ENCODE peak calls at places on chromosome 20, in five cellular contexts. One of them, this sample, is unnamed.
A peak's percentile ranks its signal among the peaks of the same experiment; 100 is the strongest.

GRCh38 chr20:1509237-1509636 is 18.0 kb upstream of the SIRPB2 start:
- DNase-seq in GM20000: peak; percentile 32
- DNase-seq in stimulated activated naive B cell treated with anti-CD40 and anti-IgM and Interleukin-4, amounts not matched to agents 10 μg/mL and 1 μg/mL and 100 μg/mL, for 72 hours: no peak
- DNase-seq in ecto neural progenitor cell: no peak
- DNase-seq in activated gamma-delta T cell treated with Interleukin-2 at 50 U/mL for 16 hours: peak; percentile 24
- DNase-seq in this sample: peak; percentile 19

GRCh38 chr20:36404435-36404978 is 98.4 kb downstream of the DLGAP4 start:
- DNase-seq in GM20000: no peak
- DNase-seq in stimulated activated naive B cell treated with anti-CD40 and anti-IgM and Interleukin-4, amounts not matched to agents 10 μg/mL and 1 μg/mL and 100 μg/mL, for 72 hours: no peak
- DNase-seq in ecto neural progenitor cell: no peak
- DNase-seq in activated gamma-delta T cell treated with Interleukin-2 at 50 U/mL for 16 hours: no peak
- DNase-seq in this sample: no peak

GRCh38 chr20:2114990-2115681 is 13.5 kb downstream of the STK35 start:
- DNase-seq in GM20000: no peak
- DNase-seq in stimulated activated naive B cell treated with anti-CD40 and anti-IgM and Interleukin-4, amounts not matched to agents 10 μg/mL and 1 μg/mL and 100 μg/mL, for 72 hours: no peak
- DNase-seq in ecto neural progenitor cell: no peak
- DNase-seq in activated gamma-delta T cell treated with Interleukin-2 at 50 U/mL for 16 hours: no peak
- DNase-seq in this sample: no peak

GRCh38 chr20:51121901-51122412 is 99.0 kb upstream of the KCNG1 start:
- DNase-seq in GM20000: no peak
- DNase-seq in stimulated activated naive B cell treated with anti-CD40 and anti-IgM and Interleukin-4, amounts not matched to agents 10 μg/mL and 1 μg/mL and 100 μg/mL, for 72 hours: no peak
- DNase-seq in ecto neural progenitor cell: no peak
- DNase-seq in activated gamma-delta T cell treated with Interleukin-2 at 50 U/mL for 16 hours: no peak
- DNase-seq in this sample: no peak

GRCh38 chr20:20184711-20185110 is 132.4 kb downstream of the CFAP61 start:
- DNase-seq in GM20000: no peak
- DNase-seq in stimulated activated naive B cell treated with anti-CD40 and anti-IgM and Interleukin-4, amounts not matched to agents 10 μg/mL and 1 μg/mL and 100 μg/mL, for 72 hours: no peak
- DNase-seq in ecto neural progenitor cell: no peak
- DNase-seq in activated gamma-delta T cell treated with Interleukin-2 at 50 U/mL for 16 hours: no peak
- DNase-seq in this sample: no peak

GRCh38 chr20:8151371-8151770 is 19.3 kb downstream of the PLCB1 start:
- DNase-seq in GM20000: no peak
- DNase-seq in stimulated activated naive B cell treated with anti-CD40 and anti-IgM and Interleukin-4, amounts not matched to agents 10 μg/mL and 1 μg/mL and 100 μg/mL, for 72 hours: no peak
- DNase-seq in ecto neural progenitor cell: no peak
- DNase-seq in activated gamma-delta T cell treated with Interleukin-2 at 50 U/mL for 16 hours: peak; percentile 3
- DNase-seq in this sample: no peak

GRCh38 chr20:19552144-19552895 is 205.7 kb upstream of the RIN2 start:
- DNase-seq in GM20000: no peak
- DNase-seq in stimulated activated naive B cell treated with anti-CD40 and anti-IgM and Interleukin-4, amounts not matched to agents 10 μg/mL and 1 μg/mL and 100 μg/mL, for 72 hours: no peak
- DNase-seq in ecto neural progenitor cell: peak; percentile 77
- DNase-seq in activated gamma-delta T cell treated with Interleukin-2 at 50 U/mL for 16 hours: no peak
- DNase-seq in this sample: peak; percentile 25

GRCh38 chr20:38799248-38799647 is 6.2 kb upstream of the PPP1R16B start:
- DNase-seq in GM20000: no peak
- DNase-seq in stimulated activated naive B cell treated with anti-CD40 and anti-IgM and Interleukin-4, amounts not matched to agents 10 μg/mL and 1 μg/mL and 100 μg/mL, for 72 hours: no peak
- DNase-seq in ecto neural progenitor cell: no peak
- DNase-seq in activated gamma-delta T cell treated with Interleukin-2 at 50 U/mL for 16 hours: no peak
- DNase-seq in this sample: no peak

GRCh38 chr20:35226775-35227681 is 538 bp downstream of the MMP24 start:
- DNase-seq in GM20000: peak; percentile 62
- DNase-seq in stimulated activated naive B cell treated with anti-CD40 and anti-IgM and Interleukin-4, amounts not matched to agents 10 μg/mL and 1 μg/mL and 100 μg/mL, for 72 hours: no peak
- DNase-seq in ecto neural progenitor cell: peak; percentile 84
- DNase-seq in activated gamma-delta T cell treated with Interleukin-2 at 50 U/mL for 16 hours: peak; percentile 43
- DNase-seq in this sample: peak; percentile 34

GRCh38 chr20:57047281-57048026 is 219.0 kb downstream of the BMP7 start:
- DNase-seq in GM20000: no peak
- DNase-seq in stimulated activated naive B cell treated with anti-CD40 and anti-IgM and Interleukin-4, amounts not matched to agents 10 μg/mL and 1 μg/mL and 100 μg/mL, for 72 hours: no peak
- DNase-seq in ecto neural progenitor cell: no peak
- DNase-seq in activated gamma-delta T cell treated with Interleukin-2 at 50 U/mL for 16 hours: no peak
- DNase-seq in this sample: no peak

GRCh38 chr20:41047975-41048305 is 19.3 kb downstream of the TOP1 start:
- DNase-seq in GM20000: peak; percentile 28
- DNase-seq in stimulated activated naive B cell treated with anti-CD40 and anti-IgM and Interleukin-4, amounts not matched to agents 10 μg/mL and 1 μg/mL and 100 μg/mL, for 72 hours: no peak
- DNase-seq in ecto neural progenitor cell: no peak
- DNase-seq in activated gamma-delta T cell treated with Interleukin-2 at 50 U/mL for 16 hours: no peak
- DNase-seq in this sample: peak; percentile 31

GRCh38 chr20:57097245-57097935 is 169.1 kb downstream of the BMP7 start:
- DNase-seq in GM20000: no peak
- DNase-seq in stimulated activated naive B cell treated with anti-CD40 and anti-IgM and Interleukin-4, amounts not matched to agents 10 μg/mL and 1 μg/mL and 100 μg/mL, for 72 hours: no peak
- DNase-seq in ecto neural progenitor cell: no peak
- DNase-seq in activated gamma-delta T cell treated with Interleukin-2 at 50 U/mL for 16 hours: no peak
- DNase-seq in this sample: no peak

GRCh38 chr20:5657190-5657872 is 92.9 kb upstream of the SHLD1 start:
- DNase-seq in GM20000: no peak
- DNase-seq in stimulated activated naive B cell treated with anti-CD40 and anti-IgM and Interleukin-4, amounts not matched to agents 10 μg/mL and 1 μg/mL and 100 μg/mL, for 72 hours: no peak
- DNase-seq in ecto neural progenitor cell: no peak
- DNase-seq in activated gamma-delta T cell treated with Interleukin-2 at 50 U/mL for 16 hours: no peak
- DNase-seq in this sample: peak; percentile 77

GRCh38 chr20:63894358-63895201 is at the start of gene DNAJC5:
- DNase-seq in GM20000: peak; percentile 100
- DNase-seq in stimulated activated naive B cell treated with anti-CD40 and anti-IgM and Interleukin-4, amounts not matched to agents 10 μg/mL and 1 μg/mL and 100 μg/mL, for 72 hours: peak; percentile 95
- DNase-seq in ecto neural progenitor cell: peak; percentile 97
- DNase-seq in activated gamma-delta T cell treated with Interleukin-2 at 50 U/mL for 16 hours: peak; percentile 96
- DNase-seq in this sample: peak; percentile 85

GRCh38 chr20:62208805-62209755 is 11.0 kb downstream of the HRH3 start:
- DNase-seq in GM20000: no peak
- DNase-seq in stimulated activated naive B cell treated with anti-CD40 and anti-IgM and Interleukin-4, amounts not matched to agents 10 μg/mL and 1 μg/mL and 100 μg/mL, for 72 hours: no peak
- DNase-seq in ecto neural progenitor cell: peak; percentile 67
- DNase-seq in activated gamma-delta T cell treated with Interleukin-2 at 50 U/mL for 16 hours: no peak
- DNase-seq in this sample: no peak

GRCh38 chr20:32573167-32573851 is 11.8 kb downstream of the NOL4L start:
- DNase-seq in GM20000: no peak
- DNase-seq in stimulated activated naive B cell treated with anti-CD40 and anti-IgM and Interleukin-4, amounts not matched to agents 10 μg/mL and 1 μg/mL and 100 μg/mL, for 72 hours: no peak
- DNase-seq in ecto neural progenitor cell: no peak
- DNase-seq in activated gamma-delta T cell treated with Interleukin-2 at 50 U/mL for 16 hours: no peak
- DNase-seq in this sample: no peak

GRCh38 chr20:46838002-46838401 is 56.6 kb upstream of the EYA2 start:
- DNase-seq in GM20000: no peak
- DNase-seq in stimulated activated naive B cell treated with anti-CD40 and anti-IgM and Interleukin-4, amounts not matched to agents 10 μg/mL and 1 μg/mL and 100 μg/mL, for 72 hours: no peak
- DNase-seq in ecto neural progenitor cell: no peak
- DNase-seq in activated gamma-delta T cell treated with Interleukin-2 at 50 U/mL for 16 hours: no peak
- DNase-seq in this sample: no peak

GRCh38 chr20:25643735-25644134 is 19.9 kb upstream of the NANP start:
- DNase-seq in GM20000: no peak
- DNase-seq in stimulated activated naive B cell treated with anti-CD40 and anti-IgM and Interleukin-4, amounts not matched to agents 10 μg/mL and 1 μg/mL and 100 μg/mL, for 72 hours: no peak
- DNase-seq in ecto neural progenitor cell: no peak
- DNase-seq in activated gamma-delta T cell treated with Interleukin-2 at 50 U/mL for 16 hours: no peak
- DNase-seq in this sample: no peak

GRCh38 chr20:24118781-24119175 is 130.2 kb upstream of the GGTLC1 start:
- DNase-seq in GM20000: no peak
- DNase-seq in stimulated activated naive B cell treated with anti-CD40 and anti-IgM and Interleukin-4, amounts not matched to agents 10 μg/mL and 1 μg/mL and 100 μg/mL, for 72 hours: no peak
- DNase-seq in ecto neural progenitor cell: no peak
- DNase-seq in activated gamma-delta T cell treated with Interleukin-2 at 50 U/mL for 16 hours: no peak
- DNase-seq in this sample: no peak

GRCh38 chr20:15654208-15654649 is 919.0 kb downstream of the KIF16B start:
- DNase-seq in GM20000: peak; percentile 68
- DNase-seq in stimulated activated naive B cell treated with anti-CD40 and anti-IgM and Interleukin-4, amounts not matched to agents 10 μg/mL and 1 μg/mL and 100 μg/mL, for 72 hours: peak; percentile 48
- DNase-seq in ecto neural progenitor cell: no peak
- DNase-seq in activated gamma-delta T cell treated with Interleukin-2 at 50 U/mL for 16 hours: no peak
- DNase-seq in this sample: peak; percentile 52

GRCh38 chr20:35575958-35576357 is 34.1 kb downstream of the ERGIC3 start:
- DNase-seq in GM20000: no peak
- DNase-seq in stimulated activated naive B cell treated with anti-CD40 and anti-IgM and Interleukin-4, amounts not matched to agents 10 μg/mL and 1 μg/mL and 100 μg/mL, for 72 hours: no peak
- DNase-seq in ecto neural progenitor cell: no peak
- DNase-seq in activated gamma-delta T cell treated with Interleukin-2 at 50 U/mL for 16 hours: no peak
- DNase-seq in this sample: no peak

GRCh38 chr20:45833883-45834796 is 541 bp downstream of the SNX21 start:
- DNase-seq in GM20000: peak; percentile 85
- DNase-seq in stimulated activated naive B cell treated with anti-CD40 and anti-IgM and Interleukin-4, amounts not matched to agents 10 μg/mL and 1 μg/mL and 100 μg/mL, for 72 hours: no peak
- DNase-seq in ecto neural progenitor cell: peak; percentile 89
- DNase-seq in activated gamma-delta T cell treated with Interleukin-2 at 50 U/mL for 16 hours: peak; percentile 40
- DNase-seq in this sample: peak; percentile 36

GRCh38 chr20:41258489-41258888 is 59.0 kb downstream of the ZHX3 start:
- DNase-seq in GM20000: no peak
- DNase-seq in stimulated activated naive B cell treated with anti-CD40 and anti-IgM and Interleukin-4, amounts not matched to agents 10 μg/mL and 1 μg/mL and 100 μg/mL, for 72 hours: no peak
- DNase-seq in ecto neural progenitor cell: no peak
- DNase-seq in activated gamma-delta T cell treated with Interleukin-2 at 50 U/mL for 16 hours: no peak
- DNase-seq in this sample: no peak